ENCODE peak calls at places on chromosomes 13 and 19, in seven cellular contexts. V is A673, E is ovary, A is NT2/D1, I is left ventricle myocardium inferior, J is H1, U is HCT116. P is an unnamed sample. For H3K36me3 and H3K4me1, the result is how much of the 10 kb centered on the place peaks cover.

GRCh38 chr19:35114656-35115537 is 726 bp upstream of the FXYD3 start:
- DNase-seq in V (peak), U (peak), E (peak), J (peak), A (peak), I (peak), P (peak)

GRCh38 chr13:113835461-113836274 is 28.2 kb downstream of the GAS6 start:
- DNase-seq in V (peak), I (peak), J (no peak), E (no peak), U (no peak), A (no peak), P (no peak)

GRCh38 chr19:55694241-55694655 is 19.2 kb downstream of the EPN1 start:
- DNase-seq in J (no peak), V (no peak), A (no peak), U (no peak), I (no peak), E (no peak), P (no peak)

GRCh38 chr13:21014666-21015170 is 46.7 kb downstream of the LATS2 start:
- DNase-seq in J (no peak), U (no peak), I (peak), E (peak), V (no peak), A (no peak), P (no peak)

GRCh38 chr19:29672933-29673336 is 7.7 kb downstream of the PLEKHF1 start:
- DNase-seq in V (no peak), A (no peak), E (no peak), U (no peak), J (no peak), I (no peak), P (peak)

GRCh38 chr19:39321832-39322176 is 1.1 kb upstream of the LRFN1 start:
- DNase-seq in I (no peak), V (no peak), A (no peak), J (no peak), U (no peak), E (no peak), P (no peak)

GRCh38 chr13:92838786-92839185 is 387.8 kb upstream of the GPC6 start:
- DNase-seq in J (no peak), I (no peak), V (no peak), A (no peak), U (no peak), E (no peak), P (no peak)

GRCh38 chr13:95256086-95256485 is 45.2 kb downstream of the ABCC4 start:
- DNase-seq in V (peak), U (peak), I (no peak), A (no peak), J (no peak), E (no peak), P (no peak)

GRCh38 chr13:113862191-113862765 is 1.6 kb downstream of the GAS6 start:
- DNase-seq in J (no peak), E (no peak), U (no peak), V (no peak), I (no peak), A (no peak), P (no peak)

GRCh38 chr13:99958402-99959126 is 13.0 kb downstream of the ZIC5 start:
- DNase-seq in I (no peak), E (no peak), U (no peak), A (no peak), J (no peak), V (no peak), P (no peak)

GRCh38 chr13:89883893-89884448 is 1463.5 kb upstream of the MIR17HG start:
- DNase-seq in J (no peak), U (no peak), E (no peak), V (no peak), A (no peak), I (no peak), P (no peak)

GRCh38 chr19:4183967-4184717 is 1.7 kb downstream of the ANKRD24 start:
- DNase-seq in U (no peak), I (no peak), A (no peak), V (peak), J (no peak), E (no peak), P (no peak)

GRCh38 chr19:48639483-48640375 is 2.5 kb upstream of the DBP start:
- DNase-seq in I (no peak), V (no peak), U (no peak), E (no peak), J (no peak), A (no peak), P (no peak)

GRCh38 chr13:98821372-98822237 is 69.1 kb upstream of the SLC15A1 start:
- DNase-seq in U (no peak), E (no peak), A (no peak), V (peak), J (no peak), I (no peak), P (no peak)

GRCh38 chr13:30880756-30881155 is 25.3 kb upstream of the MEDAG start:
- DNase-seq in I (no peak), A (no peak), J (no peak), E (no peak), U (no peak), V (no peak), P (no peak)

GRCh38 chr13:33487575-33488243 is 202.2 kb upstream of the STARD13 start:
- DNase-seq in A (no peak), I (no peak), E (no peak), U (no peak), J (no peak), V (peak), P (no peak)

GRCh38 chr19:48292798-48293197 is 22.9 kb downstream of the ZNF114 start:
- DNase-seq in V (peak), J (no peak), E (no peak), A (no peak), U (no peak), I (no peak), P (no peak)

GRCh38 chr13:39297023-39297422 is 258.8 kb downstream of the NHLRC3 start:
- DNase-seq in A (no peak), U (no peak), I (no peak), V (no peak), J (no peak), E (no peak), P (no peak)

GRCh38 chr19:33498391-33499000 is 23.1 kb downstream of the PEPD start:
- DNase-seq in V (no peak), A (no peak), U (no peak), E (no peak), J (no peak), I (no peak), P (no peak)

GRCh38 chr19:12052571-12053169 is at the start of gene ZNF878:
- DNase-seq in I (peak), E (peak), V (peak), J (peak), A (peak), U (no peak), P (peak)

GRCh38 chr13:87671824-87672603 is 843 bp downstream of the SLITRK5 start:
- DNase-seq in V (peak), A (no peak), I (no peak), J (no peak), E (no peak), U (no peak), P (no peak)

GRCh38 chr19:34327851-34328250 is 37.1 kb upstream of the GPI start:
- DNase-seq in I (peak), A (no peak), U (no peak), E (no peak), J (no peak), V (peak), P (no peak)

GRCh38 chr19:934197-934840 is 8.5 kb downstream of the ARID3A start:
- DNase-seq in U (no peak), E (no peak), J (no peak), I (no peak), A (no peak), V (no peak), P (no peak)

GRCh38 chr13:106471957-106472543 is 63.4 kb downstream of the EFNB2 start:
- DNase-seq in V (no peak), J (peak), E (no peak), U (peak), I (no peak), A (peak), P (no peak)

GRCh38 chr19:1181606-1182005 is 7.5 kb upstream of the SBNO2 start:
- DNase-seq in E (no peak), I (no peak), A (no peak), U (no peak), J (no peak), V (no peak), P (no peak)

GRCh38 chr19:4732680-4733114 is 9.1 kb upstream of the DPP9 start:
- DNase-seq in E (peak), J (no peak), V (peak), I (peak), A (peak), U (peak), P (peak)

GRCh38 chr13:56378566-56378965 is 762.2 kb upstream of the PRR20A start:
- DNase-seq in A (no peak), I (no peak), E (no peak), J (no peak), V (no peak), U (no peak), P (no peak)

GRCh38 chr19:342801-343421 is 1.7 kb downstream of the MIER2 start:
- DNase-seq in I (peak), A (no peak), E (peak), U (peak), J (no peak), V (no peak), P (no peak)

GRCh38 chr13:21060063-21060826 is 1.1 kb downstream of the LATS2 start:
- DNase-seq in U (no peak), E (peak), I (peak), A (no peak), V (peak), J (no peak), P (no peak)

GRCh38 chr19:35139618-35139943 is 957 bp downstream of the FXYD1 start:
- DNase-seq in U (no peak), V (no peak), J (no peak), I (no peak), E (no peak), A (no peak), P (no peak)

GRCh38 chr13:83753912-83754624 is 128.2 kb downstream of the SLITRK1 start:
- DNase-seq in J (no peak), E (no peak), I (no peak), A (no peak), U (no peak), V (no peak), P (no peak)

GRCh38 chr19:30580673-30581072 is 208.5 kb downstream of the ZNF536 start:
- DNase-seq in U (no peak), I (no peak), J (no peak), A (no peak), V (no peak), E (no peak), P (no peak)

GRCh38 chr13:50149932-50150331 is 134.7 kb downstream of the KCNRG start:
- DNase-seq in E (no peak), U (no peak), V (peak), J (no peak), I (peak), A (no peak), P (no peak)

GRCh38 chr13:102935896-102936321 is 90.1 kb downstream of the ERCC5 start:
- DNase-seq in V (peak), U (no peak), A (no peak), I (no peak), J (no peak), E (no peak), P (no peak)

GRCh38 chr19:53908106-53908932 is 759 bp upstream of the CACNG7 start:
- DNase-seq in E (no peak), V (peak), A (peak), U (no peak), I (no peak), J (no peak), P (peak)

GRCh38 chr13:53191091-53191490 is 162.5 kb downstream of the OLFM4 start:
- DNase-seq in E (no peak), I (no peak), U (no peak), J (peak), A (peak), V (peak), P (no peak)

DNA sequence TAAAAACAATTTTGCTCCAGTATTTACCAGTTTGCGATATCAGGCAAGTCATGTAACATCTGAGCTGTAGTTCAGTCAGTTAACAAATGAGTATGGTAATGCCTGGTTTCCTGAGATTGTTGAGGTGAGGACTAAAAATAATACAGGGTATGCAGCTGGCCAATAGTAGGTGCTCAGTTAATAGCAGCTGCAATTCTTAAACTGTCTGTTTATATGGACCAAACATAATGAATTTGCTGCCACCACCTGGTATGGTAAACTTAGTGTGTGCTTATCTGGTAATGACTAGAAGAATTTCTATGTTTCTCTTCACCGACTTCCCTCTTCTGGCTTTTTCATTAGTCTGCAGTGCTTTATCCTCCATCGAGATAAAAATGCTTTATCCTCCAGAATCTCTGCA is 9.1 kb downstream of the ZMYM2 start:
- DNase-seq in A (no peak), U (no peak), E (no peak), I (no peak), V (no peak), J (no peak), P (no peak)
- H3K36me3 ChIP-seq in A (under half), U (under half), E (under half), I (under half), V (half or more), J (under half), P (under half)

GRCh38 chr19:43763473-43763939 is 8.7 kb upstream of the SMG9 start:
- DNase-seq in E (no peak), V (no peak), U (no peak), A (no peak), I (no peak), J (no peak), P (no peak)
- H3K4me1 ChIP-seq in E (under half), V (under half), U (half or more), A (under half), I (under half), J (under half), P (under half)

GRCh38 chr19:49655570-49656455 is 9.8 kb downstream of the IRF3 start:
- DNase-seq in I (no peak), E (no peak), V (no peak), A (no peak), J (no peak), U (no peak), P (no peak)

GRCh38 chr19:49656456-49657109 is 9.1 kb downstream of the IRF3 start:
- DNase-seq in A (no peak), V (no peak), E (no peak), J (no peak), I (no peak), U (no peak), P (no peak)

GRCh38 chr19:49652723-49653465 is 10.9 kb downstream of the SCAF1 start:
- DNase-seq in I (no peak), J (no peak), U (no peak), A (no peak), V (no peak), E (no peak), P (no peak)

GRCh38 chr19:49653466-49653806 is 11.4 kb downstream of the SCAF1 start:
- DNase-seq in V (no peak), E (no peak), J (no peak), U (no peak), A (no peak), I (no peak), P (no peak)

GRCh38 chr19:49654581-49654980 is 11.1 kb downstream of the IRF3 start:
- DNase-seq in A (no peak), E (no peak), J (no peak), V (no peak), U (no peak), I (no peak), P (no peak)
- H3K36me3 ChIP-seq in A (half or more), E (under half), J (under half), V (half or more), U (half or more), I (half or more), P (under half)

DNA sequence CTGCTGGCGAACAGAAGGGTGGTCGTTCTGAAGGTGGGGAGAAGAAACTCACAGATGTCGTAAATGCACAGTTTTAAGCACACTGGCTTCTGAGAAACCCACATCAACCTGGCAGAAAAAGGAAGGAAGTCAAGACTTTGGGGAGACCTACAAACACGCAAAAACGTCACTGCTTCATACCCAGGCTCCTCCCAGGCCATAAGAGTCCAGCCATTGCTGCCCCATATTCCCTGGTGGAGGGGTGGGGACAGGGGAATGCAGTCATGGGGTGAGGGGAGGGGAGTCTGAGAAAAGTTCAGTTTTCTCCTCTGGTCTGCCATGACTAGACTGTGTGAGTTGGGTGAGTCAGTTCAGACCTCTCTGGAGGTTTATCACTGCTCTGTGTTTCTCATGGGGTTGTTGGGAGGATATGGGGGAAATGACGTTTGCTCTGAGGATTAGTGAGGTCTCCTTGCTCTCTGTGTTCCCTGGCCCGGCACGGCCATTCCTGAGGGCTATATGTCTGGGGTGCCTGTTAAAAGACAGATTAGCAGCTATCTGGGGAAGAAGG is 139.0 kb downstream of the FLT1 start:
- DNase-seq in V (peak), J (no peak), A (no peak), U (no peak), E (no peak), I (no peak), P (no peak)
- H3K4me1 ChIP-seq in V (under half), J (under half), A (under half), U (under half), E (under half), I (under half), P (under half)

DNA sequence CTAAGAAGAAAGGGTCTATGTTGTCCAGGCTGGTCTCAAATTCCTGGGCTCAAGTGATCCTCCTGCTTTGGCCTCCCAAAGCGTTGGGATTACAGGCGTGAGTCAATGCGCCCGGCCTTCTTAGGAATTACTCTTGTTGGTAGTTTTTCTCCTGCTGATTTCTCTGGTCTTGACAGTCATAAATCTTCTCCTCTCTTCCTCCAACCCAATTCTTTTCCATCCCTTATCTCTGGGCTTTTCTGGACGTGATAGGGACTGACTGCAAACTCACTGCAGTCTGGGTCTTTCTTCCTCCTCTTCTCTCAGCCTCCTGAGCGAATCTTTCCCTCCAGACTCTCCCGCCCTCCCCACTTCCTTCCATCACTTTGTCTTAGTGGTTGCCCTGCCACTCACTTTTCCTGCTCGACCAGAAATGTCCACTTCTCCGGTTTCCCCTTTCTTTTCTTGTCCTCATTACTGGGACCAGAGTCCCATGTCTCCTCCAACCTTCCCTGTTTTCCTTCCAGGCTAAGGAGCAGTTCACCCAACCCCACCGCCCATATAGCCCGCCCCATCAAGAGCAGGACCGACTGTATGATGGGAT is 21.9 kb upstream of the TIMM44 start:
- DNase-seq in U (no peak), A (no peak), J (no peak), I (no peak), V (no peak), E (no peak), P (no peak)
- H3K36me3 ChIP-seq in U (half or more), A (half or more), J (half or more), I (half or more), V (half or more), E (under half), P (half or more)

GRCh38 chr19:38318595-38319142 is 976 bp upstream of the KCNK6 start:
- DNase-seq in V (no peak), E (no peak), A (no peak), J (no peak), I (peak), U (no peak), P (no peak)

GRCh38 chr19:38317104-38317612 is 1.4 kb upstream of the YIF1B start:
- DNase-seq in E (no peak), J (no peak), U (no peak), A (no peak), I (no peak), V (no peak), P (no peak)

GRCh38 chr19:38319421-38320258 is at the start of gene KCNK6:
- DNase-seq in E (peak), J (no peak), I (peak), V (no peak), U (no peak), A (no peak), P (peak)

GRCh38 chr19:38315657-38316476 is at the start of gene YIF1B:
- DNase-seq in U (peak), J (peak), A (peak), E (peak), I (peak), V (peak), P (peak)

DNA sequence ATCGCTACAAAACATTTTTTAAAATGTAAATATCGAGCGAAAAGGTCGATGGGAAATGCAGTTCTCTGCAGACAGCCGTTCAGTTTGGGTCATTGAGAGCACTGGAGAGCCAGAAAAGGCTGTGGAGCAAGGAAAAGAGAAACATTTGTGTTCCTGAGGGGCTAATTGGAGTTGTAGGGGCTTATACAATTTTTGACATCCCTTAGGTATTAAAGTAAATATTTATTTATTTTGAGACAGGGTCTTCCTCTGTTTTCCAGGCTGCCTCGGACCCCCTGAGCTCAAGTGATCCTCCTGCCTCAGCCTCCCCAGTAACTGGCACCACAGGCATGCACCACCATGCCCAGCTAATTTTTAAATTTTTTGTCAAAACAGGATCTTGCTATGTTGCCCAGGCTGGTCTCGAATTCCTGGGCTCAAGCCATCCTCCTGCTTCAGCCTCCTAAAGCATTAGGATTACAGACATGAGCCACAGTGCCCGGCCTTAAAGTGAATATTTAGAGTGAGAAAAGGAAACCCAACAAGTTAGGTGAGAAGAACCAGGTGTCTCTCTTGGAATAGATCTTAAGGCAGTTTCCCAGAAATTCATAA is 825 bp upstream of the YIF1B start:
- DNase-seq in J (no peak), A (no peak), E (no peak), I (no peak), V (no peak), U (no peak), P (no peak)
- H3K4me1 ChIP-seq in J (under half), A (under half), E (under half), I (half or more), V (under half), U (under half), P (half or more)

GRCh38 chr13:110653851-110654250 is 38.5 kb downstream of the NAXD start:
- DNase-seq in U (no peak), A (no peak), V (no peak), E (no peak), I (no peak), J (no peak), P (no peak)
- H3K36me3 ChIP-seq in U (under half), A (under half), V (under half), E (under half), I (under half), J (under half), P (under half)

GRCh38 chr19:3098141-3098514 is 4.0 kb downstream of the GNA11 start:
- DNase-seq in A (no peak), I (peak), J (no peak), E (no peak), U (no peak), V (no peak), P (no peak)
- H3K4me1 ChIP-seq in A (under half), I (half or more), J (under half), E (under half), U (under half), V (under half), P (under half)

P was measured in CD4-positive, CD25-positive, alpha-beta regulatory T cell.